ENCODE peak calls at places on chromosome 17, in four cellular contexts. Q, I, G and U are unnamed samples.

GRCh38 chr17:8004899-8005298 is 2.5 kb downstream of the GUCY2D start:
- DNase-seq in Q (no peak), I (peak; percentile 44), G (no peak), U (peak; percentile 40)

GRCh38 chr17:19247423-19247822 is 10.3 kb downstream of the EPN2 start:
- DNase-seq in Q (no peak), I (no peak), G (no peak), U (no peak)

GRCh38 chr17:58153046-58153445 is 4.9 kb downstream of the OR4D1 start:
- DNase-seq in Q (no peak), I (no peak), G (no peak), U (no peak)

GRCh38 chr17:74457146-74457819 is 9.2 kb upstream of the CD300A start:
- DNase-seq in Q (peak; percentile 78), I (no peak), G (peak; percentile 44), U (peak; percentile 68)

GRCh38 chr17:35890774-35891155 is 10.6 kb upstream of the CCL5 start:
- DNase-seq in Q (no peak), I (no peak), G (no peak), U (no peak)

GRCh38 chr17:44543213-44543904 is 13.9 kb upstream of the FZD2 start:
- DNase-seq in Q (no peak), I (peak; percentile 82), G (no peak), U (peak; percentile 91)

GRCh38 chr17:56978441-56979090 is 635 bp downstream of the SCPEP1 start:
- DNase-seq in Q (no peak), I (no peak), G (no peak), U (no peak)

GRCh38 chr17:28477928-28478327 is 4.5 kb downstream of the SLC13A2 start:
- DNase-seq in Q (no peak), I (no peak), G (no peak), U (no peak)

GRCh38 chr17:16287563-16288027 is 65.7 kb downstream of the CENPV start:
- DNase-seq in Q (no peak), I (peak; percentile 76), G (no peak), U (no peak)

GRCh38 chr17:72075995-72076677 is 44.7 kb upstream of the SOX9 start:
- DNase-seq in Q (no peak), I (no peak), G (no peak), U (no peak)

GRCh38 chr17:8142887-8143580 is 9.2 kb downstream of the PER1 start:
- DNase-seq in Q (no peak), I (no peak), G (no peak), U (no peak)

GRCh38 chr17:3796822-3797170 is 4.2 kb downstream of the ITGAE start:
- DNase-seq in Q (no peak), I (no peak), G (no peak), U (no peak)

GRCh38 chr17:56478836-56479447 is 114.6 kb upstream of the NOG start:
- DNase-seq in Q (no peak), I (no peak), G (no peak), U (peak; percentile 10)